ENCODE peak calls at places on chromosomes 5 and 9, in six cellular contexts. One of them, this sample, is unnamed.

GRCh38 chr9:124006448-124007156 is 5.0 kb upstream of the LHX2 start:
- DNase-seq in lung: no peak
- DNase-seq in substantia nigra: no peak
- DNase-seq in Kasumi-1: no peak
- DNase-seq in pons: peak
- DNase-seq in NCI-H2081: no peak
- DNase-seq in this sample: no peak

GRCh38 chr5:22242532-22242931 is 610.6 kb downstream of the CDH12 start:
- DNase-seq in lung: no peak
- DNase-seq in substantia nigra: no peak
- DNase-seq in pons: no peak
- DNase-seq in NCI-H2081: no peak
- DNase-seq in Kasumi-1: no peak
- DNase-seq in this sample: no peak

GRCh38 chr5:102778478-102778877 is 23.4 kb downstream of the PAM start:
- DNase-seq in pons: no peak
- DNase-seq in NCI-H2081: no peak
- DNase-seq in substantia nigra: no peak
- DNase-seq in Kasumi-1: no peak
- DNase-seq in lung: no peak
- DNase-seq in this sample: no peak

GRCh38 chr9:84669293-84670105 is at the start of gene NTRK2:
- DNase-seq in substantia nigra: peak
- DNase-seq in Kasumi-1: no peak
- DNase-seq in NCI-H2081: peak
- DNase-seq in lung: no peak
- DNase-seq in pons: peak
- DNase-seq in this sample: no peak

GRCh38 chr9:126228111-126228778 is 98.4 kb upstream of the MVB12B start:
- DNase-seq in substantia nigra: no peak
- DNase-seq in pons: no peak
- DNase-seq in Kasumi-1: no peak
- DNase-seq in lung: no peak
- DNase-seq in NCI-H2081: no peak
- DNase-seq in this sample: no peak

GRCh38 chr9:125436613-125437443 is 175.2 kb downstream of the GAPVD1 start:
- DNase-seq in Kasumi-1: no peak
- DNase-seq in pons: no peak
- DNase-seq in lung: no peak
- DNase-seq in NCI-H2081: no peak
- DNase-seq in substantia nigra: no peak
- DNase-seq in this sample: no peak

GRCh38 chr5:170421822-170422221 is 32.7 kb upstream of the KCNMB1 start:
- DNase-seq in NCI-H2081: no peak
- DNase-seq in Kasumi-1: no peak
- DNase-seq in pons: no peak
- DNase-seq in lung: no peak
- DNase-seq in substantia nigra: no peak
- DNase-seq in this sample: no peak

GRCh38 chr9:121222524-121223171 is 21.0 kb upstream of the RAB14 start:
- DNase-seq in pons: peak
- DNase-seq in substantia nigra: no peak
- DNase-seq in Kasumi-1: peak
- DNase-seq in lung: no peak
- DNase-seq in NCI-H2081: peak
- DNase-seq in this sample: no peak